ENCODE peak calls at places on chromosomes 16 and 17, in four cellular contexts. Z is HL-60, C is aorta, H is tibial artery. E is an unnamed sample.

GRCh38 chr16:8572919-8573724 is 17.2 kb downstream of the TMEM114 start:
- DNase-seq in Z (no peak), C (no peak), H (no peak), E (peak; percentile 3)

GRCh38 chr17:73911726-73912359 is 267.6 kb upstream of the SDK2 start:
- DNase-seq in Z (no peak), C (no peak), H (no peak), E (no peak)

GRCh38 chr17:47224971-47225370 is 15.8 kb downstream of the MYL4 start:
- DNase-seq in Z (no peak), C (no peak), H (no peak), E (no peak)

GRCh38 chr16:12321363-12321762 is 344.8 kb downstream of the SNX29 start:
- DNase-seq in Z (no peak), C (no peak), H (no peak), E (no peak)

GRCh38 chr16:79810449-79811189 is 210.1 kb upstream of the MAF start:
- DNase-seq in Z (no peak), C (no peak), H (no peak), E (no peak)

GRCh38 chr16:83835972-83836566 is 28.3 kb downstream of the HSBP1 start:
- DNase-seq in Z (no peak), C (no peak), H (no peak), E (no peak)

GRCh38 chr17:19269641-19270040 is 32.5 kb downstream of the EPN2 start:
- DNase-seq in Z (no peak), C (no peak), H (no peak), E (no peak)

GRCh38 chr17:56593741-56594527 is 435 bp downstream of the NOG start:
- DNase-seq in Z (peak; percentile 40), C (peak; percentile 71), H (peak; percentile 72), E (no peak)

GRCh38 chr17:76783146-76783545 is 45.2 kb downstream of the MFSD11 start:
- DNase-seq in Z (no peak), C (no peak), H (no peak), E (no peak)

GRCh38 chr17:59853168-59853918 is 39.4 kb downstream of the TUBD1 start:
- DNase-seq in Z (no peak), C (peak; percentile 18), H (peak; percentile 46), E (no peak)

GRCh38 chr17:15952048-15952532 is 7.2 kb downstream of the ADORA2B start:
- DNase-seq in Z (no peak), C (no peak), H (no peak), E (no peak)

GRCh38 chr17:21452377-21453143 is 76.4 kb downstream of the KCNJ12 start:
- DNase-seq in Z (peak; percentile 59), C (peak; percentile 74), H (peak; percentile 76), E (peak; percentile 18)

GRCh38 chr16:10729649-10730048 is 14.0 kb upstream of the NUBP1 start:
- DNase-seq in Z (no peak), C (no peak), H (no peak), E (no peak)

GRCh38 chr16:24845726-24846547 is at the start of gene SLC5A11:
- DNase-seq in Z (no peak), C (no peak), H (no peak), E (no peak)

GRCh38 chr17:45228985-45229517 is 7.4 kb downstream of the FMNL1 start:
- DNase-seq in Z (peak; percentile 100), C (peak; percentile 93), H (peak; percentile 87), E (peak; percentile 55)

GRCh38 chr17:20991276-20992037 is 51.4 kb downstream of the USP22 start:
- DNase-seq in Z (no peak), C (peak; percentile 50), H (peak; percentile 57), E (no peak)

GRCh38 chr17:80030730-80031410 is 4.8 kb downstream of the TBC1D16 start:
- DNase-seq in Z (no peak), C (no peak), H (no peak), E (no peak)

GRCh38 chr16:57041182-57042156 is 50.9 kb upstream of the CPNE2 start:
- DNase-seq in Z (no peak), C (no peak), H (no peak), E (no peak)

GRCh38 chr16:65817066-65817465 is 549.4 kb upstream of the CDH5 start:
- DNase-seq in Z (no peak), C (no peak), H (no peak), E (no peak)

GRCh38 chr16:57802635-57803412 is 533 bp upstream of the KIFC3 start:
- DNase-seq in Z (no peak), C (no peak), H (no peak), E (peak; percentile 63)

GRCh38 chr17:65633146-65633881 is 71.9 kb upstream of the AXIN2 start:
- DNase-seq in Z (no peak), C (no peak), H (no peak), E (no peak)
- H3K27ac ChIP-seq in Z (no peak overlapping the region), C (no peak overlapping the region), H (no peak overlapping the region), E (no peak overlapping the region)

GRCh38 chr16:54930034-54930938 is at the start of gene IRX5:
- DNase-seq in Z (peak; percentile 87), C (peak; percentile 94), H (peak; percentile 96), E (peak; percentile 57)
- H3K27ac ChIP-seq in Z (peak within 1 kb of the TSS; percentile 86), C (peak within 1 kb of the TSS; percentile 94), H (peak within 1 kb of the TSS; percentile 96), E (peak within 1 kb of the TSS; percentile 48)

GRCh38 chr17:83053021-83053778 is 26.2 kb upstream of the METRNL start:
- DNase-seq in Z (no peak), C (peak; percentile 54), H (peak; percentile 64), E (no peak)
- H3K27ac ChIP-seq in Z (peak overlapping the region; percentile 79), C (peak overlapping the region; percentile 10), H (peak overlapping the region; percentile 29), E (no peak overlapping the region)

DNA sequence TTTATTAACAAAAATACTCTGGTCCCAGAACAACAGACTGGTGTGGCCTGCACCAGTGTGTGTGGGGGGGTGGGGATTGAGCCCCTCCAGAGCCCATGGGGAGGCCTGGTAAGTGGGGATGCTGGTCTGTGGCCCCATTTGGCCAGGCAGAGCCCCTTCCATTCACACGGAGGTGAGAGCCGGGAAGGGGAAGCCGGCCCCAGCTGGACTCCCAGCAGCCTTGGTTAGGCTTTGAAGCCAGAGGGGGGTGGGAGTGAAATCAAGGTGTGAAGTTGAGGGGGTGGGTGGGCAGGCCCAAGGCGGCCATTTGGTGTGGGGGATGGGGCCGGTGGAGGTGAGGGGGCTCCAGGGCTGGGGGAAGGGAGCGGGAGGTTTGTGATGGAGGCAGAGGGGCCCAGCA is 5.9 kb downstream of the TBX6 start:
- DNase-seq in Z (no peak), C (no peak), H (no peak), E (no peak)
- H3K27ac ChIP-seq in Z (no peak overlapping the region), C (no peak overlapping the region), H (no peak overlapping the region), E (no peak overlapping the region)

GRCh38 chr16:14196539-14196938 is 125.4 kb downstream of the MRTFB start:
- DNase-seq in Z (no peak), C (no peak), H (no peak), E (no peak)
- H3K27ac ChIP-seq in Z (no peak overlapping the region), C (no peak overlapping the region), H (no peak overlapping the region), E (peak overlapping the region; percentile 53)

GRCh38 chr16:29804020-29804419 is 2.3 kb upstream of the MAZ start:
- DNase-seq in Z (no peak), C (no peak), H (no peak), E (no peak)
- H3K27ac ChIP-seq in Z (peak overlapping the region; percentile 99), C (no peak overlapping the region), H (peak overlapping the region; percentile 97), E (no peak overlapping the region)

GRCh38 chr17:2086306-2086705 is 31.4 kb downstream of the HIC1 start:
- DNase-seq in Z (no peak), C (no peak), H (no peak), E (no peak)

GRCh38 chr17:2090210-2090641 is 35.3 kb downstream of the HIC1 start:
- DNase-seq in Z (no peak), C (no peak), H (no peak), E (no peak)

GRCh38 chr17:2090804-2091534 is 36.1 kb downstream of the HIC1 start:
- DNase-seq in Z (no peak), C (peak; percentile 78), H (peak; percentile 78), E (peak; percentile 20)

GRCh38 chr17:2087597-2088211 is 32.8 kb downstream of the HIC1 start:
- DNase-seq in Z (peak; percentile 87), C (peak; percentile 84), H (no peak), E (peak; percentile 9)

GRCh38 chr17:2089021-2089422 is 34.1 kb downstream of the HIC1 start:
- DNase-seq in Z (no peak), C (no peak), H (no peak), E (no peak)
- H3K27ac ChIP-seq in Z (no peak overlapping the region), C (no peak overlapping the region), H (peak overlapping the region; percentile 53), E (peak overlapping the region; percentile 61)